ENCODE peak calls at places on chromosomes 11 and 22, in seven cellular contexts. X, P, J, Z, B, R and K are unnamed samples.

GRCh38 chr22:50699754-50700386 is 27.2 kb downstream of the SHANK3 start:
- DNase-seq in X (peak), P (no peak), J (peak), Z (peak), B (no peak), R (no peak), K (peak)

GRCh38 chr11:94706211-94706610 is 61.9 kb upstream of the AMOTL1 start:
- DNase-seq in X (no peak), P (peak), J (no peak), Z (peak), B (no peak), R (peak), K (no peak)

GRCh38 chr11:18798941-18799469 is 7.4 kb upstream of the PTPN5 start:
- DNase-seq in X (no peak), P (no peak), J (no peak), Z (no peak), B (no peak), R (no peak), K (no peak)

GRCh38 chr22:17957683-17958082 is 66.7 kb downstream of the MICAL3 start:
- DNase-seq in X (peak), P (peak), J (no peak), Z (no peak), B (no peak), R (no peak), K (no peak)

GRCh38 chr22:24938741-24939341 is 7.7 kb downstream of the LHFPL7 start:
- DNase-seq in X (no peak), P (peak), J (no peak), Z (no peak), B (no peak), R (peak), K (no peak)

GRCh38 chr11:89452780-89453179 is 38.4 kb downstream of the NOX4 start:
- DNase-seq in X (no peak), P (no peak), J (no peak), Z (no peak), B (no peak), R (no peak), K (no peak)

GRCh38 chr11:112421854-112422253 is 161.2 kb upstream of the PLET1 start:
- DNase-seq in X (no peak), P (no peak), J (no peak), Z (no peak), B (no peak), R (no peak), K (no peak)

GRCh38 chr11:117607449-117607848 is 189.6 kb downstream of the DSCAML1 start:
- DNase-seq in X (peak), P (no peak), J (no peak), Z (no peak), B (no peak), R (no peak), K (no peak)

GRCh38 chr11:19156892-19157291 is 39.9 kb downstream of the ZDHHC13 start:
- DNase-seq in X (no peak), P (no peak), J (no peak), Z (no peak), B (no peak), R (no peak), K (no peak)

GRCh38 chr22:39110631-39111561 is 13.9 kb downstream of the APOBEC3H start:
- DNase-seq in X (no peak), P (no peak), J (no peak), Z (peak), B (no peak), R (no peak), K (no peak)

GRCh38 chr22:36461665-36462474 is 19.6 kb downstream of the TXN2 start:
- DNase-seq in X (peak), P (peak), J (peak), Z (peak), B (peak), R (no peak), K (no peak)

GRCh38 chr11:36056160-36056751 is 112.4 kb downstream of the LDLRAD3 start:
- DNase-seq in X (no peak), P (peak), J (no peak), Z (no peak), B (no peak), R (no peak), K (no peak)

GRCh38 chr11:118660646-118661424 is 18.6 kb downstream of the TREH start:
- DNase-seq in X (no peak), P (no peak), J (peak), Z (no peak), B (no peak), R (no peak), K (no peak)

GRCh38 chr22:36302439-36303114 is 49.6 kb downstream of the APOL1 start:
- DNase-seq in X (no peak), P (peak), J (peak), Z (no peak), B (no peak), R (no peak), K (no peak)

GRCh38 chr22:49450521-49450920 is 377.2 kb downstream of the BRD1 start:
- DNase-seq in X (no peak), P (no peak), J (no peak), Z (no peak), B (no peak), R (no peak), K (no peak)

GRCh38 chr11:118597556-118597955 is 9.9 kb upstream of the PHLDB1 start:
- DNase-seq in X (no peak), P (no peak), J (no peak), Z (no peak), B (no peak), R (no peak), K (no peak)

GRCh38 chr22:37383342-37383741 is 43.9 kb downstream of the ELFN2 start:
- DNase-seq in X (no peak), P (peak), J (no peak), Z (no peak), B (no peak), R (no peak), K (no peak)

GRCh38 chr11:75554258-75555022 is 7.6 kb upstream of the SERPINH1 start:
- DNase-seq in X (peak), P (peak), J (peak), Z (peak), B (peak), R (peak), K (peak)

DNA sequence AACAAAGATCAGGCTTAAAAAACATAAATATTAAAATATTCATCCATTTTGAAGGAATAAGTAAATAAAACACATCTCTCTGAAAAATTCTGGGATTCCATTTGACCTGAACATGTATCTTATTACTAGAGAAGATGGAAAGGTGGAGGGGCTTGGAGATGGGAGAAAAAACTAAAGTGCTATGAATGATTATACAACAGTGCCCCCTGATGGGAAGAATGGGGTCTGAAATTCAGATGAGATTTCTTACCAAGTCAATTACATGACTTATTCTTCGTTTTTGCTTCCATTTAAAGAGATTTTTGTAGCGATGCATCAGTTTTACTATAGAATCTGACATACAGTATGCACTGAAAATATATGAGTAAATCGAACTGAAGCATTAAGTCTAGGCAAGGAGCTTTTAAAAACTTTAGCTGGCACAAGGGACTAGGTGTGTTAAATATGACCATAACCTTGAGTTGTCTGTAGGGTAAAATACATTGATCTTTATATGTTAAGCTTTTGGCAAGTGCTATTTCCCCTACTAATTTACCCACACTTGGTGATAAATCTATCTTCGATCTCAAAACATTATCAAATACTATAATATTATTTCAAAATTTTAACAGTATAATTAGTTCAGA is 718.8 kb downstream of the CNTN5 start:
- DNase-seq in X (no peak), P (peak), J (no peak), Z (no peak), B (no peak), R (no peak), K (no peak)
- TF ChIP-seq CTCF in X (peak), P (peak), J (peak), Z (peak), B (peak), R (no peak), K (peak)

GRCh38 chr11:12434255-12434654 is 56.9 kb downstream of the PARVA start:
- DNase-seq in X (no peak), P (peak), J (no peak), Z (no peak), B (no peak), R (no peak), K (no peak)
- H3K27ac ChIP-seq in X (no peak), P (peak), J (peak), Z (peak), B (peak), R (peak), K (no peak)

DNA sequence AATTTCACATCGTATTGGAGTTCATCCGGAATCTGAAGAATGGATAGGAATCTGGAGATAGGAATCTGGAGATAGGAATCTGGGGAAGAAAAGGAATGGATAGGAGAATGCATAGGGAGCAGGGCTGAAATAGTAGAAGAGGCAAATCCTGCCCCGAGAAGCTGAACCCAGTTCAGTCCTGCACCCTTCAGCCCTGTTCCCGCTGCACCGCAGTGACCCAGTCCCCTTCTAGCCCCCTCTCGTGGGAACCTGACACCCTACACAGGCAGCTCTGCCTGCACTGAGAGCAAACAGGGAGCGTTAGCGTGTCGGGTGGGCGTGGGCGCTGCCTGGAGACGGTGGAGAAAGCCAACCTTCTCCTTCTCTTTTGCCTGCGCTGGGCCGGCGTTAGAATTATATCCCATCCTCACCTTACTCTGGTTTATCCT is 1.1 kb upstream of the CCKBR start:
- DNase-seq in X (no peak), P (no peak), J (no peak), Z (no peak), B (no peak), R (no peak), K (no peak)
- H3K4me3 ChIP-seq in X (peak), P (no peak), J (peak), Z (peak), B (peak), R (no peak), K (no peak)

DNA sequence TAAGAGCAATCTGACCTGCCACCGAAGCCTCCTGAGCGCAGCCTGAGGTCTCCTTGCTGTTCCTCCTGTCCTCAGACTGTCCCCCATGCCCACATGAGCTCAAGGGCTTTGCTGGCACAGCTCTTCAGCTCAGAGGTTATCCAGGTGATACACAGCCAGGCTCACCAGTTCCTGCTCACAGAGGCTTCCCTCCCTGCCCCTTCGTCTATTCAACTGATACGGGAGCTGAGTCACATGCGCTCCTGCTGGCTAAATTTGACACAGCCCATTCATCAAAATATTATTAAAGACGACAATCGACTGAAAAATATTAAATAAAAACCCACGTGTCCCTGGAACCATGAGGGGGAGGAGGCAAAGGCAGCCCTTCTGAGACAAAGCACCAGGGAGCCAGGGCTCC is 40.7 kb downstream of the DUSP8 start:
- DNase-seq in X (no peak), P (no peak), J (no peak), Z (no peak), B (no peak), R (no peak), K (no peak)
- TF ChIP-seq CTCF in X (no peak), P (no peak), J (no peak), Z (no peak), B (no peak), R (no peak), K (no peak)

DNA sequence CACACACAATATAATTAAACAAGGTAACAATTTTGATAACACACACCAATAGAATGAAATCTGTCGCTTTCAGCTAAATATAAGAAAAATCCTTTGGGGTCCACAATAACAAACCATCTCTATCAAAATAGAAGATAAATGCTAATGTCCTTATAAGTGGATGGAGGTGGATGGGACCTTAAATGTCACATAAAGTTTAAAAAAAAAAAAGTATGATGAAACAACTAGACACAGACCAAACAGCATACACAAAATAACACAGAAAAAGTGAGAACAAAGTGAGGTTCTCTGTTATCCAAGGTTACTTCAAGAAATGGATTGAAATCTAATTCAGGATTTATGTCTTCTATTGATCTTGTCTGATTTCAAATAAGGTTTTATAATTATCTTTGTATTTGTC is 10.5 kb upstream of the OR10D3 start:
- DNase-seq in X (no peak), P (no peak), J (no peak), Z (no peak), B (no peak), R (no peak), K (no peak)
- H3K27ac ChIP-seq in X (no peak), P (no peak), J (no peak), Z (no peak), B (no peak), R (no peak), K (no peak)

GRCh38 chr11:130449246-130449990 is 973 bp downstream of the ADAMTS15 start:
- DNase-seq in X (peak), P (no peak), J (peak), Z (no peak), B (no peak), R (no peak), K (no peak)

GRCh38 chr11:130448039-130448415 is 418 bp upstream of the ADAMTS15 start:
- DNase-seq in X (no peak), P (no peak), J (no peak), Z (no peak), B (no peak), R (no peak), K (no peak)

GRCh38 chr11:130451261-130452019 is 3.0 kb downstream of the ADAMTS15 start:
- DNase-seq in X (no peak), P (peak), J (peak), Z (peak), B (no peak), R (no peak), K (no peak)

GRCh38 chr11:130449996-130450419 is 1.6 kb downstream of the ADAMTS15 start:
- DNase-seq in X (peak), P (peak), J (peak), Z (peak), B (peak), R (no peak), K (no peak)

GRCh38 chr11:130448416-130449068 is at the start of gene ADAMTS15:
- DNase-seq in X (peak), P (peak), J (peak), Z (peak), B (no peak), R (peak), K (peak)
- H3K4me3 ChIP-seq in X (peak), P (peak), J (peak), Z (peak), B (peak), R (peak), K (peak)

GRCh38 chr11:62122076-62122475 is 1.7 kb upstream of the INCENP start:
- DNase-seq in X (no peak), P (no peak), J (no peak), Z (no peak), B (no peak), R (no peak), K (no peak)

GRCh38 chr11:62125316-62125715 is 1.5 kb downstream of the INCENP start:
- DNase-seq in X (peak), P (no peak), J (no peak), Z (no peak), B (no peak), R (no peak), K (no peak)

GRCh38 chr11:62124186-62125113 is 639 bp downstream of the INCENP start:
- DNase-seq in X (peak), P (peak), J (no peak), Z (no peak), B (no peak), R (peak), K (peak)

GRCh38 chr11:62125881-62126280 is 2.1 kb downstream of the INCENP start:
- DNase-seq in X (no peak), P (no peak), J (no peak), Z (no peak), B (no peak), R (no peak), K (no peak)

GRCh38 chr11:62123669-62124185 is at the start of gene INCENP:
- DNase-seq in X (peak), P (peak), J (peak), Z (peak), B (peak), R (peak), K (peak)
- TF ChIP-seq CTCF in X (no peak), P (no peak), J (peak), Z (no peak), B (no peak), R (no peak), K (no peak)

GRCh38 chr22:23257889-23258825 is 77.8 kb downstream of the BCR start:
- DNase-seq in X (no peak), P (no peak), J (no peak), Z (no peak), B (no peak), R (no peak), K (no peak)

GRCh38 chr22:23258826-23259170 is 78.5 kb downstream of the BCR start:
- DNase-seq in X (no peak), P (no peak), J (no peak), Z (no peak), B (no peak), R (no peak), K (no peak)

GRCh38 chr22:23255506-23255905 is 75.2 kb downstream of the BCR start:
- DNase-seq in X (no peak), P (no peak), J (no peak), Z (no peak), B (no peak), R (no peak), K (no peak)

GRCh38 chr22:23256986-23257888 is 76.9 kb downstream of the BCR start:
- DNase-seq in X (no peak), P (no peak), J (no peak), Z (peak), B (peak), R (no peak), K (peak)

DNA sequence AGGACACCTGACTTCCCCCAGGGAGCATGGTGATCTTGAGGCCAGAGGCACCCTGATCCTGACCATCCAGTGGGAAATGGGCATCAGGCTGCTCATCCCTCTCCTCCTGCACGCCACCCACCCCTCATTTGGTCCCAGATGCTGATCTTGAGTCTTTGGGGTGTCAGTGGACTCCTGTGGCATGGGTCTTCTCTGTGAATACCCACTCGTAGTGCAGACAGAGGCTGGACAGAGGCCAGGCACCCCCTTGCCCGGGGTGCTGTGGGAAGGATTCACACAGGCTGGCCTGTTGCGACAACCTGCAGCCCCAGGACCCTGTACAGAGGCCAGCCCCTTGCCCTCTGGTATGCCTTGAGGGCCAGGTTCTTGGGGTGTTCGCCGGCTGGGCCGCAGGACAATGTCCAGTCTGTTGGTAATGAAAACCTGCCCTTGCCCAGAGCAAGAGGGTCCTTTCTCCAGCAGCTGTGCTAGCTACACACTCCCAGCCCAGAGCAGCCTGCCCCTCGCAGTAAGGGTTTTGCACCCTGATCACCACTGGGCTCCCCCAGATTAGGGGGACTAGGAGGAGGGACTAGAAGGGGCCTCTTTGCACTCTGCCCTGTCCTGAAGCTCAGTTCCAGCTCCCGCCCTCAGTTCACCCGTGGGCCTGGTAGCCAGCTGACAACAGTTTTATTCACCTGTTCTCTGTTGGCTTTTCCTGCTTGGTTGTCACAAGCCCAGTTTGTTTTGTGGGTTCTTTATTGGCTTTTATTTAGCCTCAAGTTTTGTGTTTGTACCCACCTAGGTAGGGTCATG is 76.0 kb downstream of the BCR start:
- DNase-seq in X (no peak), P (no peak), J (no peak), Z (no peak), B (no peak), R (no peak), K (no peak)
- H3K27ac ChIP-seq in X (no peak), P (no peak), J (peak), Z (no peak), B (peak), R (peak), K (peak)

DNA sequence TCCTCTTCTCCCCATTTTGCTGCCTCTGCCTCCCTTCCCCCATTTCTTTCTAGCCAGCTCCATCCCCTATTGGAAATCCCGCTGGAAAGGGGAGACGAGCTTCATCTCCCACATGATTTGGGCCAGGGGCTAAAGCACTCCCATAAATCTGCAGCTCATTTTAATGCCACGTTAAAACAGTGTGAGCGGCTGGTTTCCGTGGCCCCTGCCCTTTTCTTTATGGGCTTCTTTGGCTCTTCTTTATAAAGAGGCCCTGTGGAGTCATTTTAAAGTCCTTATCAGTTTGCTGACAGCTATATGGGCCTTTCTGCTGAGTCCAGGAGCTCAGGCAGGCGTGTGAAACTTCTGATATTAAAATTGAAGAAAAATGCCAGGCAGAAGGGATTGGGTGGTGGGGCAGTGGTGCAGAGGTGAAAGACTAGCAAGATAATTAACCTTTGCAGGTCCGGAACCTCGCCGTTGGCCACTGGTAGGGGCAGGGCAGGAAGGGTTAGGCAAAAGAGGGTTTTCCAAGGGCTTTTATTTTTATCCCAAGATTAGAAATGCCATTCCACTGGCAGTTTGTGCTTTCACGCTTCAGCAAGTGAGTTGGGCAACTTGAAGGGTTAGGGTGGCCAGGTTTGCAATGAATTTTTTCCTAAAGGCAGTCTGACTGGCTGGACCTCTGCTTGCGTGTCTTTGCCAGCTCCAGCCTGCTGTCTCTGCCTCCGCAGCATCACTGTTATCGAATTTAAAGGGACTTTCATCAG is 44.3 kb downstream of the EXT2 start:
- DNase-seq in X (no peak), P (no peak), J (no peak), Z (no peak), B (no peak), R (no peak), K (no peak)
- H3K4me3 ChIP-seq in X (no peak), P (no peak), J (no peak), Z (no peak), B (peak), R (no peak), K (no peak)